ENCODE peak calls at places on chromosomes 11 and 22, in ten cellular contexts. Q is cardiac fibroblast; T is cardiac muscle cell; D is sigmoid colon; Y is PC-3; K is CD4-positive, alpha-beta T cell; H is BJ; A is hepatocyte; F is body of pancreas; S is left lung. Z is an unnamed sample.

GRCh38 chr22:21636629-21637218 is 4.2 kb downstream of the CCDC116 start:
- DNase-seq in Q (no peak), T (no peak), D (no peak), Y (no peak), K (no peak), H (no peak), A (no peak), F (no peak), S (no peak), Z (peak; percentile 53)

GRCh38 chr11:17217395-17217794 is 9.6 kb upstream of the PIK3C2A start:
- DNase-seq in Q (no peak), T (no peak), D (no peak), Y (no peak), K (no peak), H (no peak), A (no peak), F (no peak), S (no peak), Z (no peak)

GRCh38 chr22:37559901-37560681 is at the start of gene CDC42EP1:
- DNase-seq in Q (peak; percentile 75), T (peak; percentile 59), D (peak; percentile 84), Y (peak; percentile 54), K (no peak), H (no peak), A (peak; percentile 89), F (peak; percentile 77), S (peak; percentile 62), Z (peak; percentile 95)

GRCh38 chr11:7449841-7450214 is 35.5 kb upstream of the OLFML1 start:
- DNase-seq in Q (no peak), T (no peak), D (no peak), Y (no peak), K (no peak), H (no peak), A (no peak), F (no peak), S (no peak), Z (no peak)

GRCh38 chr22:46734830-46735453 is 3.1 kb downstream of the CERK start:
- DNase-seq in Q (no peak), T (no peak), D (no peak), Y (no peak), K (peak; percentile 67), H (no peak), A (peak; percentile 7), F (peak; percentile 62), S (peak; percentile 78), Z (peak; percentile 69)

GRCh38 chr11:67635231-67635521 is 4.4 kb downstream of the TBX10 start:
- DNase-seq in Q (no peak), T (no peak), D (no peak), Y (no peak), K (no peak), H (no peak), A (no peak), F (no peak), S (no peak), Z (no peak)

GRCh38 chr11:65448418-65449196 is 26.0 kb downstream of the NEAT1 start:
- DNase-seq in Q (peak; percentile 89), T (no peak), D (peak; percentile 70), Y (peak; percentile 2), K (no peak), H (no peak), A (peak; percentile 64), F (peak; percentile 39), S (peak; percentile 41), Z (peak; percentile 82)

GRCh38 chr22:17785185-17786184 is 11.2 kb upstream of the BID start:
- DNase-seq in Q (peak; percentile 23), T (no peak), D (peak; percentile 81), Y (peak; percentile 70), K (peak; percentile 67), H (no peak), A (peak; percentile 54), F (peak; percentile 76), S (no peak), Z (peak; percentile 94)

GRCh38 chr11:64019106-64020031 is 16.4 kb upstream of the FLRT1 start:
- DNase-seq in Q (no peak), T (no peak), D (no peak), Y (no peak), K (no peak), H (no peak), A (no peak), F (peak; percentile 59), S (no peak), Z (no peak)

GRCh38 chr11:115739878-115740277 is 235.7 kb upstream of the CADM1 start:
- DNase-seq in Q (no peak), T (no peak), D (no peak), Y (no peak), K (no peak), H (no peak), A (no peak), F (no peak), S (no peak), Z (no peak)

GRCh38 chr11:66860449-66860831 is 3.6 kb downstream of the LRFN4 start:
- DNase-seq in Q (no peak), T (no peak), D (peak; percentile 61), Y (no peak), K (no peak), H (no peak), A (no peak), F (no peak), S (no peak), Z (peak; percentile 83)

GRCh38 chr11:97454988-97455387 is 1065.2 kb downstream of the JRKL start:
- DNase-seq in Q (peak; percentile 83), T (peak; percentile 44), D (no peak), Y (peak; percentile 43), K (no peak), H (no peak), A (peak; percentile 50), F (no peak), S (no peak), Z (no peak)

GRCh38 chr11:73055655-73056354 is 86.3 kb downstream of the FCHSD2 start:
- DNase-seq in Q (no peak), T (no peak), D (no peak), Y (no peak), K (no peak), H (no peak), A (no peak), F (no peak), S (no peak), Z (no peak)

GRCh38 chr11:124875943-124876817 is 10.9 kb downstream of the ROBO3 start:
- DNase-seq in Q (peak; percentile 98), T (peak; percentile 89), D (peak; percentile 95), Y (peak; percentile 91), K (peak; percentile 70), H (peak; percentile 58), A (peak; percentile 93), F (peak; percentile 84), S (peak; percentile 87), Z (peak; percentile 99)

DNA sequence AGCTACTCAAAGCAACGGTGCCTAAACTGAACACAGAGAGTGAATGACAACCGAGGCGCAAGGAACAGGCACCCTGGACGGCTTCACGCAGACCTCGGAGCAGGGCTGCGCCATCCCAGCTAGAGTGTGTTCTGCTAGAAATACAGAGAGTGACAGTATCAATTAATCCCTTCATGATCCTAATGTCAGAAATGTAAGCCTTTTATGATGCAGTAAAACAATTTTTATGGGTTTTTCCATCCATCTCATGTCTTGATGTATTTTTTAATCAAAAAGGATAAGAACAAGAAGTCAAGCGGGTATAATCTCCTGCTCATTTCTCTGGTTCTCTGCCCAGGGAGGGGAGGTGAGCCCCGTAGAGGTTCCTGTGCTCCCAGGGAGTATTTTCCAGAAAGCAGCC is 421.9 kb upstream of the SYN3 start:
- DNase-seq in Q (no peak), T (no peak), D (no peak), Y (no peak), K (no peak), H (no peak), A (no peak), F (no peak), S (no peak), Z (no peak)
- TF ChIP-seq CTCF in Q (no peak), T (no peak), D (no peak), Y (no peak), K (no peak), H (no peak), A (no peak), F (no peak), S (no peak), Z (no peak)

GRCh38 chr11:69239320-69240040 is 54.5 kb upstream of the MYEOV start:
- DNase-seq in Q (no peak), T (no peak), D (peak; percentile 46), Y (no peak), K (no peak), H (no peak), A (no peak), F (no peak), S (no peak), Z (no peak)

GRCh38 chr11:69238562-69239319 is 55.2 kb upstream of the MYEOV start:
- DNase-seq in Q (no peak), T (no peak), D (peak; percentile 18), Y (no peak), K (no peak), H (no peak), A (no peak), F (no peak), S (no peak), Z (no peak)

GRCh38 chr11:69241844-69242582 is 51.9 kb upstream of the MYEOV start:
- DNase-seq in Q (no peak), T (no peak), D (no peak), Y (no peak), K (no peak), H (no peak), A (no peak), F (no peak), S (no peak), Z (no peak)

GRCh38 chr11:69241075-69241740 is 52.7 kb upstream of the MYEOV start:
- DNase-seq in Q (no peak), T (no peak), D (peak; percentile 26), Y (peak; percentile 30), K (no peak), H (no peak), A (no peak), F (no peak), S (no peak), Z (no peak)

GRCh38 chr11:69240332-69241074 is 53.5 kb upstream of the MYEOV start:
- DNase-seq in Q (peak; percentile 26), T (no peak), D (no peak), Y (peak; percentile 56), K (no peak), H (no peak), A (peak; percentile 40), F (peak; percentile 33), S (no peak), Z (peak; percentile 72)
- TF ChIP-seq CTCF in Q (peak; percentile 59), T (peak; percentile 55), D (peak; percentile 9), Y (peak; percentile 75), K (no peak), H (peak; percentile 52), A (peak; percentile 15), F (peak; percentile 22), S (no peak), Z (peak; percentile 51)

DNA sequence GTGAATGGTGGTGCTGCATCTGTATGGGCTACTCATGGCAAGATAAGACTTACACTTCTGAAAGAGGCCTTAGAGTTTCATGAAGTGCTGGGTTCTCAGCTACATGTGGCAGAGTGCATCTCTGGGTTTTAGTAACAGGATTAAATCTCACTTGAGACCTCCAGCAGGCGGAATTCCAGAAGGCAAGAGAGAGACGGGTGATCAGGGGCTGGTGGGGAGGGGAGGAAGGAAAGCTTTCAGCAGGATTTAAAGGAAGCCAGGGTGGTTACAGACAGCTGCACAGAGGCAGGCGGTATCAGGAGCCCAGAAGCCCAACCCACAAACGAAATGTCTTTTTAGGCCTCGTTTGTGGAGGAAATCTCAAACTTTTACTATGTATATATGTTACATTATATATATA is 56.2 kb upstream of the CD82 start:
- DNase-seq in Q (no peak), T (peak; percentile 40), D (no peak), Y (no peak), K (no peak), H (no peak), A (no peak), F (no peak), S (no peak), Z (no peak)
- TF ChIP-seq CTCF in Q (no peak), T (no peak), D (no peak), Y (no peak), K (no peak), H (no peak), A (no peak), F (no peak), S (no peak), Z (no peak)

GRCh38 chr22:42313804-42314581 is 43.5 kb upstream of the TCF20 start:
- DNase-seq in Q (peak; percentile 47), T (peak; percentile 75), D (peak; percentile 75), Y (peak; percentile 77), K (peak; percentile 50), H (no peak), A (peak; percentile 90), F (peak; percentile 61), S (no peak), Z (no peak)
- TF ChIP-seq CTCF in Q (peak; percentile 42), T (peak; percentile 56), D (peak; percentile 15), Y (peak; percentile 59), K (peak; percentile 26), H (peak; percentile 33), A (peak; percentile 66), F (peak; percentile 27), S (peak; percentile 19), Z (peak; percentile 37)